ENCODE peak calls at places on chromosomes 6 and 20, in five cellular contexts. C, D, P, Q and Z are unnamed samples.

GRCh38 chr6:168825226-168826077 is 384.5 kb downstream of the SMOC2 start:
- DNase-seq in Q (no peak), D (no peak), C (no peak), P (no peak), Z (no peak)

GRCh38 chr6:155341130-155341828 is 27.0 kb upstream of the TFB1M start:
- DNase-seq in C (no peak), Q (peak), P (no peak), D (no peak), Z (no peak)

GRCh38 chr6:6315660-6316059 is 4.8 kb downstream of the F13A1 start:
- DNase-seq in D (peak), P (peak), C (peak), Q (peak), Z (no peak)

GRCh38 chr20:41774291-41774690 is 156.1 kb upstream of the CHD6 start:
- DNase-seq in Q (no peak), C (no peak), D (no peak), P (peak), Z (no peak)

GRCh38 chr6:43729537-43729936 is 40.5 kb upstream of the VEGFA start:
- DNase-seq in C (no peak), Q (no peak), D (no peak), P (no peak), Z (no peak)

GRCh38 chr6:39602590-39603319 is 122.5 kb downstream of the KIF6 start:
- DNase-seq in Q (no peak), P (no peak), D (peak), C (no peak), Z (no peak)

GRCh38 chr6:68597642-68598041 is 37.4 kb upstream of the ADGRB3 start:
- DNase-seq in D (no peak), C (no peak), P (no peak), Q (no peak), Z (no peak)

GRCh38 chr20:723756-724155 is 44.5 kb downstream of the SLC52A3 start:
- DNase-seq in Q (no peak), D (no peak), C (no peak), P (no peak), Z (no peak)

GRCh38 chr20:57840504-57841296 is 130.9 kb upstream of the PMEPA1 start:
- DNase-seq in C (no peak), D (no peak), Q (no peak), P (no peak), Z (no peak)

GRCh38 chr20:58243653-58244410 is 15.4 kb upstream of the ANKRD60 start:
- DNase-seq in C (no peak), D (no peak), P (no peak), Q (no peak), Z (no peak)

GRCh38 chr6:25056130-25056529 is 120.4 kb upstream of the RIPOR2 start:
- DNase-seq in D (no peak), P (peak), C (peak), Q (no peak), Z (no peak)

GRCh38 chr6:131660195-131660594 is 23.1 kb downstream of the ENPP3 start:
- DNase-seq in P (no peak), C (peak), D (no peak), Q (no peak), Z (peak)

GRCh38 chr6:149723771-149724417 is 6.0 kb upstream of the LATS1 start:
- DNase-seq in C (peak), P (peak), D (peak), Q (peak), Z (peak)

GRCh38 chr6:12637960-12638641 is 78.5 kb upstream of the PHACTR1 start:
- DNase-seq in Q (peak), P (peak), C (peak), D (peak), Z (peak)

GRCh38 chr6:130423044-130423443 is 57.2 kb downstream of the TMEM200A start:
- DNase-seq in Q (no peak), D (no peak), C (no peak), P (no peak), Z (no peak)

GRCh38 chr6:129677634-129678325 is 32.2 kb downstream of the ARHGAP18 start:
- DNase-seq in P (no peak), D (no peak), C (no peak), Q (no peak), Z (no peak)

GRCh38 chr20:39242614-39243013 is 280.5 kb downstream of the DHX35 start:
- DNase-seq in D (no peak), C (no peak), Q (no peak), P (no peak), Z (no peak)

GRCh38 chr6:145278163-145278807 is 457.0 kb downstream of the EPM2A start:
- DNase-seq in C (peak), P (no peak), D (no peak), Q (peak), Z (no peak)

GRCh38 chr6:170144952-170145587 is 145.8 kb downstream of the DLL1 start:
- DNase-seq in P (no peak), Q (no peak), C (no peak), D (no peak), Z (no peak)

GRCh38 chr6:87982134-87982533 is 65.5 kb upstream of the SPACA1 start:
- DNase-seq in C (no peak), P (no peak), D (no peak), Q (no peak), Z (no peak)

GRCh38 chr6:72203983-72204382 is 317.6 kb downstream of the RIMS1 start:
- DNase-seq in Q (no peak), D (no peak), C (no peak), P (no peak), Z (no peak)

GRCh38 chr20:2538931-2539330 is 2.6 kb downstream of the TMC2 start:
- DNase-seq in P (no peak), Q (no peak), D (no peak), C (no peak), Z (no peak)

GRCh38 chr20:62308102-62308822 is 5.5 kb downstream of the ADRM1 start:
- DNase-seq in C (no peak), D (no peak), Q (no peak), P (no peak), Z (no peak)

GRCh38 chr6:135196739-135197510 is 15.8 kb downstream of the MYB start:
- DNase-seq in C (no peak), Q (no peak), P (no peak), D (no peak), Z (no peak)

GRCh38 chr6:90088009-90088408 is 193.7 kb downstream of the GJA10 start:
- DNase-seq in Q (no peak), C (no peak), D (no peak), P (no peak), Z (no peak)

GRCh38 chr6:3844097-3844463 is 5.1 kb upstream of the FAM50B start:
- DNase-seq in P (no peak), Q (no peak), C (no peak), D (no peak), Z (no peak)

GRCh38 chr20:19975436-19975799 is 41.7 kb upstream of the NAA20 start:
- DNase-seq in C (no peak), D (no peak), Q (no peak), P (no peak), Z (no peak)

GRCh38 chr6:7673063-7673536 is 52.8 kb upstream of the BMP6 start:
- DNase-seq in Q (no peak), P (no peak), D (peak), C (peak), Z (no peak)

GRCh38 chr6:14849224-14849623 is 396.6 kb upstream of the JARID2 start:
- DNase-seq in D (no peak), C (no peak), Q (no peak), P (no peak), Z (no peak)

GRCh38 chr6:142802124-142802523 is 142.9 kb downstream of the HIVEP2 start:
- DNase-seq in C (peak), P (no peak), D (peak), Q (peak), Z (peak)

GRCh38 chr20:43190332-43190953 is 737 bp upstream of the PTPRT start:
- DNase-seq in C (peak), D (no peak), Q (no peak), P (no peak), Z (no peak)

GRCh38 chr20:45427236-45428149 is 11.6 kb downstream of the PIGT start:
- DNase-seq in Q (no peak), D (peak), C (no peak), P (no peak), Z (no peak)

GRCh38 chr6:128487055-128487454 is 33.3 kb downstream of the PTPRK start:
- DNase-seq in P (no peak), D (no peak), Q (peak), C (peak), Z (no peak)

GRCh38 chr6:109515781-109516409 is 32.9 kb upstream of the ZBTB24 start:
- DNase-seq in Q (no peak), C (no peak), D (no peak), P (no peak), Z (no peak)

GRCh38 chr6:129608886-129609540 is 101.0 kb downstream of the ARHGAP18 start:
- DNase-seq in C (no peak), P (no peak), Q (no peak), D (no peak), Z (no peak)

GRCh38 chr6:16339263-16339587 is 100.8 kb downstream of the GMPR start:
- DNase-seq in D (no peak), Q (no peak), C (no peak), P (no peak), Z (no peak)

GRCh38 chr6:152129606-152130249 is 322.2 kb downstream of the ESR1 start:
- DNase-seq in P (no peak), D (peak), Q (no peak), C (peak), Z (no peak)
- H3K4me2 ChIP-seq in P (no peak), D (no peak), Q (no peak), C (no peak), Z (peak)

GRCh38 chr20:32983459-32984112 is 20.6 kb downstream of the SUN5 start:
- DNase-seq in P (no peak), C (no peak), Q (no peak), D (no peak), Z (no peak)
- H3K4me2 ChIP-seq in P (no peak), C (no peak), Q (no peak), D (no peak), Z (no peak)

GRCh38 chr20:25077610-25078169 is 4.3 kb downstream of the VSX1 start:
- DNase-seq in D (peak), Q (peak), C (no peak), P (no peak), Z (peak)
- H3K4me2 ChIP-seq in D (no peak), Q (peak), C (no peak), P (no peak), Z (peak)

GRCh38 chr6:158161566-158162254 is 6.4 kb downstream of the SERAC1 start:
- DNase-seq in D (no peak), Q (no peak), P (no peak), C (peak), Z (no peak)
- H3K4me2 ChIP-seq in D (no peak), Q (no peak), P (no peak), C (no peak), Z (no peak)

GRCh38 chr20:50186987-50187402 is 3.6 kb upstream of the CEBPB start:
- DNase-seq in D (no peak), C (peak), P (no peak), Q (peak), Z (no peak)
- H3K4me2 ChIP-seq in D (no peak), C (no peak), P (no peak), Q (peak), Z (peak)

DNA sequence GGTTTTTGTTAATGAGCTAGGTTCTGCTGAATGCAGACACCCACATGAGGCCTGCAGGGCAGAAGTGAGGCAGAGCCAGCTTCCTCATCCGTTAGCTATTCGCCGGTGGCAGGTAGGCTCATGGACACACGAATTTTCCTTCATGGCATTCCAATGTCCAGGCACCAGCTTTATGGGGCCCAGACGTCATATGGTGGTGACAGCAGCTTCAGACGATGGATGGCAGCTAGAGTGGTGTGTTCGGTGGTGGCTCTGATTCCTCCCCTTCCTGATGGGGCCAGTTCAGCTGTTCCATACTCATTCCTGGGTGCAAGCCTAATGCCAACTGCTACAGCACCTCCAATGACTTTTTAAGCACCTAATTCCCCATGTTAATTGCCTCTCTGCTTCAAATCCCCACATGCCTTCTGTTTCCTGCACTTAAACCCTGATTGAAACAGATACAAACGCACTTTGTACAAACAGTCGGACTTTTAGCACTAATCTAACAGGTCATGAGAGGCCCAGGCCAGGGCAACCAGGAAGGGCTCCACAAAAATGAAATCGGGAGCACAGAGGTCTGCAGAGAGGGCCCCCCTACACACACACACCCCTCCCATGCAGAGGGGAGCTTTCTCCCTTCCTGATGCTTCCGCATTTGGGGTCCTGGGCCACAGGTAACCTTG is 35.7 kb upstream of the MLN start:
- DNase-seq in C (peak), D (peak), P (no peak), Q (no peak), Z (no peak)
- H3K4me2 ChIP-seq in C (no peak), D (no peak), P (no peak), Q (peak), Z (peak)

GRCh38 chr6:41584205-41584604 is 38.0 kb downstream of the FOXP4 start:
- DNase-seq in C (no peak), P (no peak), D (no peak), Q (no peak), Z (no peak)
- H3K4me2 ChIP-seq in C (no peak), P (no peak), D (no peak), Q (no peak), Z (no peak)